ENCODE peak calls at places on chromosomes 5 and 9, in seven cellular contexts. One of them, this sample, is unnamed.

GRCh38 chr9:16869140-16869903 is 1.1 kb downstream of the BNC2 start:
- DNase-seq in WTC11: no peak
- DNase-seq in AG09309: no peak
- DNase-seq in endothelial cell: no peak
- DNase-seq in PC-3: peak; percentile 54
- DNase-seq in GM13977: peak; percentile 24
- DNase-seq in hepatocyte: peak; percentile 43
- DNase-seq in this sample: no peak

GRCh38 chr9:92501671-92502393 is 19.5 kb upstream of the ASPN start:
- DNase-seq in WTC11: peak; percentile 44
- DNase-seq in AG09309: peak; percentile 63
- DNase-seq in endothelial cell: peak; percentile 50
- DNase-seq in PC-3: peak; percentile 57
- DNase-seq in GM13977: peak; percentile 22
- DNase-seq in hepatocyte: peak; percentile 57
- DNase-seq in this sample: peak; percentile 35

GRCh38 chr5:14168139-14168792 is 25.1 kb downstream of the TRIO start:
- DNase-seq in WTC11: no peak
- DNase-seq in AG09309: no peak
- DNase-seq in endothelial cell: no peak
- DNase-seq in PC-3: peak; percentile 57
- DNase-seq in GM13977: no peak
- DNase-seq in hepatocyte: no peak
- DNase-seq in this sample: no peak

GRCh38 chr9:19618816-19619215 is 170.0 kb downstream of the SLC24A2 start:
- DNase-seq in WTC11: no peak
- DNase-seq in AG09309: no peak
- DNase-seq in endothelial cell: no peak
- DNase-seq in PC-3: no peak
- DNase-seq in GM13977: no peak
- DNase-seq in hepatocyte: no peak
- DNase-seq in this sample: no peak

GRCh38 chr9:7811679-7812078 is 12.1 kb upstream of the DMAC1 start:
- DNase-seq in WTC11: no peak
- DNase-seq in AG09309: no peak
- DNase-seq in endothelial cell: no peak
- DNase-seq in PC-3: no peak
- DNase-seq in GM13977: no peak
- DNase-seq in hepatocyte: no peak
- DNase-seq in this sample: no peak

GRCh38 chr9:21252727-21253547 is 13.1 kb upstream of the IFNA14 start:
- DNase-seq in WTC11: peak; percentile 21
- DNase-seq in AG09309: no peak
- DNase-seq in endothelial cell: peak; percentile 50
- DNase-seq in PC-3: peak; percentile 44
- DNase-seq in GM13977: peak; percentile 32
- DNase-seq in hepatocyte: peak; percentile 32
- DNase-seq in this sample: peak; percentile 22

GRCh38 chr9:7752481-7752880 is 47.1 kb downstream of the DMAC1 start:
- DNase-seq in WTC11: no peak
- DNase-seq in AG09309: no peak
- DNase-seq in endothelial cell: no peak
- DNase-seq in PC-3: no peak
- DNase-seq in GM13977: no peak
- DNase-seq in hepatocyte: no peak
- DNase-seq in this sample: no peak

GRCh38 chr9:93968451-93969327 is 13.5 kb upstream of the BARX1 start:
- DNase-seq in WTC11: no peak
- DNase-seq in AG09309: no peak
- DNase-seq in endothelial cell: no peak
- DNase-seq in PC-3: peak; percentile 54
- DNase-seq in GM13977: peak; percentile 6
- DNase-seq in hepatocyte: peak; percentile 73
- DNase-seq in this sample: peak; percentile 12

GRCh38 chr5:179250561-179251225 is 94.6 kb downstream of the ADAMTS2 start:
- DNase-seq in WTC11: peak; percentile 10
- DNase-seq in AG09309: no peak
- DNase-seq in endothelial cell: no peak
- DNase-seq in PC-3: no peak
- DNase-seq in GM13977: no peak
- DNase-seq in hepatocyte: no peak
- DNase-seq in this sample: no peak

GRCh38 chr9:138006576-138007233 is 129.1 kb downstream of the CACNA1B start:
- DNase-seq in WTC11: no peak
- DNase-seq in AG09309: no peak
- DNase-seq in endothelial cell: no peak
- DNase-seq in PC-3: no peak
- DNase-seq in GM13977: no peak
- DNase-seq in hepatocyte: peak; percentile 1
- DNase-seq in this sample: no peak

GRCh38 chr9:121858788-121859187 is 207.4 kb downstream of the DAB2IP start:
- DNase-seq in WTC11: no peak
- DNase-seq in AG09309: no peak
- DNase-seq in endothelial cell: no peak
- DNase-seq in PC-3: no peak
- DNase-seq in GM13977: no peak
- DNase-seq in hepatocyte: no peak
- DNase-seq in this sample: no peak

GRCh38 chr5:252546-252945 is 18.9 kb upstream of the PDCD6 start:
- DNase-seq in WTC11: no peak
- DNase-seq in AG09309: no peak
- DNase-seq in endothelial cell: no peak
- DNase-seq in PC-3: peak; percentile 87
- DNase-seq in GM13977: no peak
- DNase-seq in hepatocyte: no peak
- DNase-seq in this sample: no peak

GRCh38 chr9:127918201-127919107 is 1.6 kb upstream of the ST6GALNAC4 start:
- DNase-seq in WTC11: peak; percentile 55
- DNase-seq in AG09309: no peak
- DNase-seq in endothelial cell: no peak
- DNase-seq in PC-3: peak; percentile 15
- DNase-seq in GM13977: no peak
- DNase-seq in hepatocyte: no peak
- DNase-seq in this sample: no peak
- TF ChIP-seq CTCF in WTC11: no peak
- TF ChIP-seq CTCF in AG09309: peak; percentile 14
- TF ChIP-seq CTCF in endothelial cell: no peak
- TF ChIP-seq CTCF in PC-3: peak; percentile 27
- TF ChIP-seq CTCF in GM13977: peak; percentile 47
- TF ChIP-seq CTCF in hepatocyte: no peak
- TF ChIP-seq CTCF in this sample: peak; percentile 18

GRCh38 chr9:119667163-119667562 is 297.9 kb upstream of the BRINP1 start:
- DNase-seq in WTC11: no peak
- DNase-seq in AG09309: no peak
- DNase-seq in endothelial cell: no peak
- DNase-seq in PC-3: no peak
- DNase-seq in GM13977: no peak
- DNase-seq in hepatocyte: no peak
- DNase-seq in this sample: no peak
- TF ChIP-seq CTCF in WTC11: no peak
- TF ChIP-seq CTCF in AG09309: no peak
- TF ChIP-seq CTCF in endothelial cell: no peak
- TF ChIP-seq CTCF in PC-3: no peak
- TF ChIP-seq CTCF in GM13977: peak; percentile 25
- TF ChIP-seq CTCF in hepatocyte: no peak
- TF ChIP-seq CTCF in this sample: no peak

GRCh38 chr5:126366199-126366560 is 57.0 kb upstream of the GRAMD2B start:
- DNase-seq in WTC11: no peak
- DNase-seq in AG09309: no peak
- DNase-seq in endothelial cell: no peak
- DNase-seq in PC-3: peak; percentile 38
- DNase-seq in GM13977: no peak
- DNase-seq in hepatocyte: peak; percentile 32
- DNase-seq in this sample: no peak

GRCh38 chr5:126365446-126366198 is 57.6 kb upstream of the GRAMD2B start:
- DNase-seq in WTC11: no peak
- DNase-seq in AG09309: no peak
- DNase-seq in endothelial cell: no peak
- DNase-seq in PC-3: peak; percentile 84
- DNase-seq in GM13977: no peak
- DNase-seq in hepatocyte: peak; percentile 34
- DNase-seq in this sample: no peak

GRCh38 chr5:126363658-126364057 is 59.6 kb upstream of the GRAMD2B start:
- DNase-seq in WTC11: no peak
- DNase-seq in AG09309: no peak
- DNase-seq in endothelial cell: no peak
- DNase-seq in PC-3: no peak
- DNase-seq in GM13977: no peak
- DNase-seq in hepatocyte: peak; percentile 43
- DNase-seq in this sample: no peak

GRCh38 chr5:126360467-126360866 is 62.7 kb upstream of the GRAMD2B start:
- DNase-seq in WTC11: no peak
- DNase-seq in AG09309: no peak
- DNase-seq in endothelial cell: no peak
- DNase-seq in PC-3: no peak
- DNase-seq in GM13977: no peak
- DNase-seq in hepatocyte: no peak
- DNase-seq in this sample: no peak

DNA sequence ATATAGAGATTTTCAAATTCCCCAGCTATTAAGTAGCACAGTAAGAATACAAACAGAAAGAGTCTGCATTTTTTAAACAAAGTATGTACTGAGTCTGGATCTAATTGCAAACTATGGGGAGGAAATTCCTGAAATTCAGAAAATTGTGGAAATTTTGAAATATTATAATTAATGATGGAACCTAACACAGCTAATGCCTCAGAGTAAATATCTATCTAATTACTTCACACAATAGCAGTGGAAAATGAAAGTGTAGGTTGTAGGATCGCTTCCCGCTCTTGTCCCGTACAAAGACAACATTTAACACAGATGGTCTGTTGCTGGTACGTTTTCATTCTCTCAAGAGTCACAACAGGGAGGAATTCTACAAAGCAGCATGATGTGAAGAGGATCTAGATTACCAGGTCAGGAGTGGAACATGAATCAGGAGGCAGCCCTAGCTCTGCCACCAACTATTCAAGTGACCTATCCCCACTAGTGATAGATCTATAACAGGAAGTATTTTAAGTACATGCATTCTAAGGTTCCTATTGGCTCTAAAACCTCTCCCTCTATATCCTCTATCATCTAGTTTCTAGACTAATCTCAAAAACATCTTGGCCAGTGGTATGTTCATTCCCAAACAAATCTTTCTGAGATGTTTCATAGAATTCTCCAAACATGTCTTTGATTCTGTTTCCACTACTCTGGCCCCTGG is 58.9 kb upstream of the GRAMD2B start:
- DNase-seq in WTC11: no peak
- DNase-seq in AG09309: no peak
- DNase-seq in endothelial cell: no peak
- DNase-seq in PC-3: no peak
- DNase-seq in GM13977: no peak
- DNase-seq in hepatocyte: no peak
- DNase-seq in this sample: no peak
- TF ChIP-seq CTCF in WTC11: no peak
- TF ChIP-seq CTCF in AG09309: no peak
- TF ChIP-seq CTCF in endothelial cell: no peak
- TF ChIP-seq CTCF in PC-3: no peak
- TF ChIP-seq CTCF in GM13977: no peak
- TF ChIP-seq CTCF in hepatocyte: no peak
- TF ChIP-seq CTCF in this sample: no peak

DNA sequence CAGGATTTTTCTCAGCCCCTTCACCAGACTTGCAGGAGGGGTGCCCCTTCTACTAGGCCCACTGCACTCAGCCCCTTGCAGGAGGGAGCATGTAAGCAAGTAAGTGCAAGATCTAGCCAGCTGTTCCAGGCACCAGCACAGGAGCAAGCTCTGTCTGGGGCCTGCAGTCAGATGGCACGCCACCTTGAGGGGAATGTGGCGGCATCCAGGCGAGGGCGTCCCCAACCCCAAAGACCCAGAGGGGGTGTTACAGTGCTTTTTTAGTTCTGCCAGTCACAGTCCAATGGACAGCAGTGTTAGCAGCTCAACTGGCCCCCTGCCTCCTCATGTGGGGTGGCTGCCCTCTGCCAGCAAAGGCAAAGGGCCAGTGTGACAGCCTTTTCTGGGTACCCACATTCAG is 330.4 kb upstream of the ZNF462 start:
- DNase-seq in WTC11: peak; percentile 13
- DNase-seq in AG09309: no peak
- DNase-seq in endothelial cell: no peak
- DNase-seq in PC-3: no peak
- DNase-seq in GM13977: no peak
- DNase-seq in hepatocyte: no peak
- DNase-seq in this sample: no peak
- TF ChIP-seq CTCF in WTC11: no peak
- TF ChIP-seq CTCF in AG09309: no peak
- TF ChIP-seq CTCF in endothelial cell: no peak
- TF ChIP-seq CTCF in PC-3: no peak
- TF ChIP-seq CTCF in GM13977: no peak
- TF ChIP-seq CTCF in hepatocyte: no peak
- TF ChIP-seq CTCF in this sample: no peak